ENCODE peak calls at places on chromosomes 4 and X, in six cellular contexts. N, M, S, O, A and L are unnamed samples.

GRCh38 chrX:51743179-51743957 is at the start of gene GSPT2:
- DNase-seq in S (no peak), A (peak; percentile 76), O (peak; percentile 80), M (peak; percentile 75), N (peak; percentile 61), L (peak; percentile 27)

GRCh38 chr4:1396806-1397455 is 9.3 kb downstream of the NKX1-1 start:
- DNase-seq in M (no peak), O (no peak), A (no peak), S (no peak), N (no peak), L (no peak)

GRCh38 chrX:18354369-18355329 is at the start of gene SCML2:
- DNase-seq in O (peak; percentile 13), A (peak; percentile 21), S (no peak), N (peak; percentile 31), M (no peak), L (no peak)

GRCh38 chr4:40995850-40996249 is 218.5 kb downstream of the APBB2 start:
- DNase-seq in M (no peak), N (no peak), A (peak; percentile 83), S (no peak), O (peak; percentile 74), L (no peak)

GRCh38 chr4:186144180-186144579 is 39.7 kb downstream of the FAM149A start:
- DNase-seq in A (peak; percentile 21), M (no peak), S (no peak), N (peak; percentile 16), O (peak; percentile 47), L (no peak)

GRCh38 chrX:46754450-46755075 is 4.4 kb downstream of the SLC9A7 start:
- DNase-seq in S (no peak), M (no peak), O (no peak), N (no peak), A (no peak), L (no peak)

GRCh38 chr4:83011779-83012630 is 1.4 kb upstream of the LIN54 start:
- DNase-seq in N (peak; percentile 47), M (peak; percentile 74), O (peak; percentile 24), A (peak; percentile 24), S (peak; percentile 35), L (no peak)

GRCh38 chr4:5870701-5871100 is 22.2 kb downstream of the CRMP1 start:
- DNase-seq in M (no peak), S (no peak), N (no peak), O (no peak), A (no peak), L (no peak)

GRCh38 chrX:1093586-1094538 is 118.6 kb downstream of the CRLF2 start:
- DNase-seq in O (no peak), A (no peak), M (no peak), S (no peak), N (no peak), L (no peak)

GRCh38 chr4:168555437-168555836 is 58.6 kb downstream of the PALLD start:
- DNase-seq in M (no peak), S (no peak), N (no peak), O (no peak), A (no peak), L (no peak)

GRCh38 chr4:88008133-88008621 is 742 bp downstream of the PKD2 start:
- DNase-seq in S (peak; percentile 38), M (peak; percentile 79), A (peak; percentile 48), O (peak; percentile 42), N (peak; percentile 35), L (no peak)

GRCh38 chr4:140252144-140252741 is 98.3 kb upstream of the MAML3 start:
- DNase-seq in O (no peak), A (no peak), S (no peak), N (peak; percentile 21), M (no peak), L (no peak)

GRCh38 chrX:40628506-40628905 is 5.3 kb downstream of the MPC1L start:
- DNase-seq in O (no peak), M (no peak), A (no peak), N (no peak), S (no peak), L (no peak)

GRCh38 chrX:49308604-49309269 is 5.3 kb downstream of the GAGE10 start:
- DNase-seq in A (no peak), O (peak; percentile 8), M (no peak), S (no peak), N (no peak), L (no peak)

GRCh38 chr4:76072760-76073159 is 1.7 kb upstream of the ART3 start:
- DNase-seq in S (no peak), M (no peak), A (no peak), O (no peak), N (no peak), L (no peak)

GRCh38 chr4:32735856-32736590 is 2015.9 kb downstream of the PCDH7 start:
- DNase-seq in N (no peak), O (no peak), A (no peak), S (no peak), M (no peak), L (no peak)

GRCh38 chr4:1385373-1386340 is 20.6 kb downstream of the NKX1-1 start:
- DNase-seq in M (no peak), A (no peak), S (no peak), N (no peak), O (no peak), L (no peak)

GRCh38 chr4:182085051-182085480 is 158.1 kb upstream of the TENM3 start:
- DNase-seq in M (no peak), N (no peak), S (no peak), A (no peak), O (peak; percentile 78), L (no peak)

GRCh38 chr4:6562931-6563901 is 11.8 kb upstream of the MAN2B2 start:
- DNase-seq in N (peak; percentile 12), S (no peak), A (no peak), M (no peak), O (peak; percentile 11), L (no peak)

DNA sequence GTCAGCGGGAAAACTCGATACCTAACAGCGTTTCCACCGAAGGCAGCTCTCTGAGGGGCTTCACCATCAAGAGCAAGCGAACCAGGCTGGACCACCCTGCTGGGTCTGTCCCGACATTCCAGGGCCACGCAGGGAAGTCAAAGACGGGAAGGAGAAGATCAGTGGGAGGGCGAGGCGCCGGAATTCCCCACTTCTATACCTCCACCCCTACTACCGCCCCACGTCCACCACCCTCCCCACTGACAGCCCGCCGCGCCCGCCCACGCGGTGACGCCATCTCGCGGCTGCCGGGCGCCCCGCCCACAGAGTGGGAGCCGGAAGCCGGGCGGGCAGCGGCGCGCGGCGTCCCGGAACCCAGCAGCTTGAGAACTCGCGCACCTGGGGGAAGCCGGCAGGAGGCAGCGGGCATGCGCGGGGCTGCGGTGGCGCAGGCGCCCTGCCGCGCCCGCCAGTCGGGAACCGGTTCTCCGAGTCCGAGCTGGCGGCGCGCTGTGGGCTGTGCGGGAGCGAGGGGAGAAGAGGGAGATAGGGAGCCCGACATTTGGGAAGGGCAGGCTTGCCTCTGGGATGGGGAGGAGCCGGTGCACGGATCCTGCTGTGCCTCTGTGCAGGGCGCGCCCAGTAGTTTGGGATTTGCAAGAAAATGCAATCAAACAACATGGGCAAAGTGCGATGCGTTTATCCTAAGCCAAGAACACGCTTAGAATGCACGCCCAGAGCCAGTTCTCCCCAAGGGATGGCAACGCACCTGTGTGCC is 3.2 kb upstream of the STIM2 start:
- DNase-seq in O (peak; percentile 80), M (peak; percentile 90), N (peak; percentile 83), A (peak; percentile 84), S (peak; percentile 70), L (no peak)
- TF ChIP-seq CTCF in O (no peak), M (no peak), N (no peak), A (no peak), S (no peak), L (no peak)

GRCh38 chr4:71107732-71108131 is 114.3 kb downstream of the DCK start:
- DNase-seq in M (no peak), S (no peak), N (no peak), O (no peak), A (no peak), L (no peak)
- TF ChIP-seq CTCF in M (no peak), S (no peak), N (no peak), O (no peak), A (no peak), L (no peak)

GRCh38 chr4:128782076-128782715 is 27.3 kb upstream of the JADE1 start:
- DNase-seq in O (no peak), N (peak; percentile 33), M (no peak), A (peak; percentile 37), S (no peak), L (no peak)
- TF ChIP-seq CTCF in O (no peak), N (peak; percentile 54), M (no peak), A (no peak), S (no peak), L (no peak)

DNA sequence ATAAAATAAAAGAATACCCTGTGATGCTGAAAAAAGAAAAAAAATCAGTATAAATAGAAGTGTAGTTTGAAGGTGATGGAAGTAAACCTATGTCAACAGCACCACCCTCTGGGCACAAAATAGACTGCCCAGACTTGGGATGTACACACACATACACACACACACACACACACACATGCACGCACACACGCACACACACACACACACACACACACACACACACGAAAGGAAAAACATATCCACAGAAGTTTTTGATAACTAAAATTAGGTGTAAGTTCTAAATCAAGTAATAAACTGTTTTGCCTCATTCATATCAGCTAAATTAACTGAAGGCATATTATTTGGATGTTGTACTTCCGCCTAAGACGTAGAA is 40.5 kb downstream of the ANXA5 start:
- DNase-seq in N (peak; percentile 62), O (peak; percentile 78), M (no peak), S (no peak), A (peak; percentile 79), L (peak; percentile 10)
- TF ChIP-seq CTCF in N (peak; percentile 59), O (peak; percentile 57), M (no peak), S (peak; percentile 70), A (peak; percentile 63), L (peak; percentile 57)

DNA sequence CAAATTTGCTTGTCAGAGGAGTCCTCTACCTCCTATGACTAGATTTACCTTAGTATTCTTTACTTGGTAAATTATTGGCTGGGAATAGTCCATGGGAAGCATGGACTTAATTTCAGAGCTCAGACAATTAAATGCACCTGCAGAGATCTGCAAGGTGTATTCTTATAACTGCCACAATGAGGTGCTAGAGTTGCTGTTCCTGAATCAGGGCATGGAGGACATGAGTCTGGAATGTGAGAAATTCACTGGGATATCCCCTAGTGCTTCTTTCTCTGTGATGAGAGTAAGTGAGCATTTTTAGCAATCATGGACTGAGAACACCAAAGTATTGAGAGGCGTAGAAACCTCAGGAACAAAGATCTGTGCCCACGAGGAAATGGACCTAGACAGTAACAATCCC is 32.9 kb upstream of the GRID2 start:
- DNase-seq in S (no peak), A (no peak), M (no peak), N (peak; percentile 4), O (no peak), L (no peak)
- TF ChIP-seq CTCF in S (no peak), A (peak; percentile 2), M (no peak), N (peak; percentile 36), O (no peak), L (no peak)

GRCh38 chr4:129232627-129233337 is 136.8 kb downstream of the C4orf33 start:
- DNase-seq in N (no peak), A (no peak), O (no peak), S (no peak), M (no peak), L (no peak)
- TF ChIP-seq CTCF in N (no peak), A (no peak), O (no peak), S (no peak), M (no peak), L (no peak)